ENCODE peak calls at places on chromosomes 1 and 21, in ten cellular contexts. Y, O, D, N, S, X, A, J, T and L are unnamed samples.

GRCh38 chr21:29332461-29333354 is 34.0 kb downstream of the BACH1 start:
- DNase-seq in Y (peak; percentile 39), O (no peak), D (no peak), N (no peak), S (no peak), X (no peak), A (peak; percentile 64), J (no peak), T (no peak), L (no peak)

GRCh38 chr1:46487818-46488218 is 1.8 kb upstream of the DMBX1 start:
- DNase-seq in Y (peak; percentile 29), O (no peak), D (no peak), N (no peak), S (no peak), X (no peak), A (no peak), J (peak; percentile 28), T (no peak), L (peak; percentile 24)

GRCh38 chr1:161736332-161736969 is 13.1 kb upstream of the DUSP12 start:
- DNase-seq in Y (no peak), O (no peak), D (no peak), N (no peak), S (no peak), X (no peak), A (no peak), J (no peak), T (no peak), L (no peak)

GRCh38 chr1:101167891-101168290 is 68.9 kb upstream of the S1PR1 start:
- DNase-seq in Y (no peak), O (no peak), D (no peak), N (no peak), S (no peak), X (no peak), A (no peak), J (no peak), T (no peak), L (no peak)

GRCh38 chr1:15328785-15329480 is 80.8 kb upstream of the EFHD2 start:
- DNase-seq in Y (peak; percentile 90), O (no peak), D (no peak), N (no peak), S (no peak), X (no peak), A (no peak), J (no peak), T (no peak), L (no peak)

GRCh38 chr1:160748182-160748876 is 9.3 kb downstream of the SLAMF7 start:
- DNase-seq in Y (peak; percentile 34), O (no peak), D (no peak), N (no peak), S (no peak), X (no peak), A (peak; percentile 22), J (no peak), T (no peak), L (no peak)

GRCh38 chr1:82090104-82090503 is 289.4 kb downstream of the ADGRL2 start:
- DNase-seq in Y (peak; percentile 39), O (no peak), D (no peak), N (no peak), S (no peak), X (no peak), A (no peak), J (no peak), T (no peak), L (no peak)

GRCh38 chr1:37108596-37109188 is 74.4 kb upstream of the GRIK3 start:
- DNase-seq in Y (no peak), O (no peak), D (no peak), N (no peak), S (no peak), X (no peak), A (no peak), J (no peak), T (no peak), L (no peak)

GRCh38 chr1:219188331-219188803 is 14.7 kb downstream of the LYPLAL1 start:
- DNase-seq in Y (no peak), O (no peak), D (no peak), N (no peak), S (no peak), X (peak; percentile 14), A (no peak), J (no peak), T (no peak), L (no peak)

GRCh38 chr1:68954841-68955240 is 458.0 kb upstream of the DEPDC1 start:
- DNase-seq in Y (no peak), O (no peak), D (no peak), N (peak; percentile 16), S (no peak), X (no peak), A (no peak), J (no peak), T (no peak), L (no peak)